ENCODE peak calls at places on chromosomes 1 and 21, in eight cellular contexts. One of them, this sample, is unnamed.

GRCh38 chr1:116471241-116471640 is 98.2 kb downstream of the ATP1A1 start:
- DNase-seq in choroid plexus epithelial cell: no peak
- DNase-seq in pancreas: no peak
- DNase-seq in uterus: no peak
- DNase-seq in left lung: no peak
- DNase-seq in GM13976: no peak
- DNase-seq in PC-3: no peak
- DNase-seq in tibial artery: no peak
- DNase-seq in this sample: no peak

GRCh38 chr1:62386351-62387121 is 50.3 kb upstream of the USP1 start:
- DNase-seq in choroid plexus epithelial cell: peak; percentile 39
- DNase-seq in GM13976: no peak
- DNase-seq in tibial artery: no peak
- DNase-seq in PC-3: no peak
- DNase-seq in pancreas: no peak
- DNase-seq in uterus: no peak
- DNase-seq in left lung: no peak
- DNase-seq in this sample: no peak

GRCh38 chr1:236156512-236157208 is 14.3 kb downstream of the GPR137B start:
- DNase-seq in left lung: peak; percentile 47
- DNase-seq in pancreas: no peak
- DNase-seq in uterus: no peak
- DNase-seq in choroid plexus epithelial cell: no peak
- DNase-seq in GM13976: peak; percentile 92
- DNase-seq in PC-3: no peak
- DNase-seq in tibial artery: no peak
- DNase-seq in this sample: no peak

GRCh38 chr1:2356911-2357845 is 34.2 kb downstream of the MORN1 start:
- DNase-seq in tibial artery: peak; percentile 60
- DNase-seq in GM13976: no peak
- DNase-seq in left lung: no peak
- DNase-seq in pancreas: peak; percentile 43
- DNase-seq in uterus: no peak
- DNase-seq in choroid plexus epithelial cell: no peak
- DNase-seq in PC-3: no peak
- DNase-seq in this sample: no peak

GRCh38 chr21:31395268-31395667 is 51.2 kb upstream of the TIAM1 start:
- DNase-seq in tibial artery: no peak
- DNase-seq in uterus: no peak
- DNase-seq in GM13976: no peak
- DNase-seq in PC-3: no peak
- DNase-seq in choroid plexus epithelial cell: no peak
- DNase-seq in left lung: no peak
- DNase-seq in pancreas: no peak
- DNase-seq in this sample: no peak

GRCh38 chr1:245969274-245969673 is 537.8 kb downstream of the SMYD3 start:
- DNase-seq in choroid plexus epithelial cell: peak; percentile 90
- DNase-seq in tibial artery: no peak
- DNase-seq in PC-3: peak; percentile 87
- DNase-seq in left lung: no peak
- DNase-seq in uterus: no peak
- DNase-seq in pancreas: no peak
- DNase-seq in GM13976: no peak
- DNase-seq in this sample: no peak

GRCh38 chr21:45931397-45931969 is 50.1 kb upstream of the COL6A1 start:
- DNase-seq in PC-3: no peak
- DNase-seq in pancreas: no peak
- DNase-seq in tibial artery: no peak
- DNase-seq in left lung: no peak
- DNase-seq in GM13976: no peak
- DNase-seq in choroid plexus epithelial cell: no peak
- DNase-seq in uterus: no peak
- DNase-seq in this sample: no peak

GRCh38 chr1:27350673-27351540 is 9.1 kb downstream of the SYTL1 start:
- DNase-seq in PC-3: no peak
- DNase-seq in tibial artery: no peak
- DNase-seq in choroid plexus epithelial cell: peak; percentile 41
- DNase-seq in GM13976: no peak
- DNase-seq in left lung: peak; percentile 66
- DNase-seq in uterus: no peak
- DNase-seq in pancreas: no peak
- DNase-seq in this sample: no peak

GRCh38 chr1:152110860-152111514 is 4.3 kb downstream of the TCHH start:
- DNase-seq in pancreas: peak; percentile 73
- DNase-seq in tibial artery: no peak
- DNase-seq in left lung: peak; percentile 42
- DNase-seq in GM13976: peak; percentile 46
- DNase-seq in PC-3: peak; percentile 50
- DNase-seq in uterus: no peak
- DNase-seq in choroid plexus epithelial cell: peak; percentile 60
- DNase-seq in this sample: no peak

DNA sequence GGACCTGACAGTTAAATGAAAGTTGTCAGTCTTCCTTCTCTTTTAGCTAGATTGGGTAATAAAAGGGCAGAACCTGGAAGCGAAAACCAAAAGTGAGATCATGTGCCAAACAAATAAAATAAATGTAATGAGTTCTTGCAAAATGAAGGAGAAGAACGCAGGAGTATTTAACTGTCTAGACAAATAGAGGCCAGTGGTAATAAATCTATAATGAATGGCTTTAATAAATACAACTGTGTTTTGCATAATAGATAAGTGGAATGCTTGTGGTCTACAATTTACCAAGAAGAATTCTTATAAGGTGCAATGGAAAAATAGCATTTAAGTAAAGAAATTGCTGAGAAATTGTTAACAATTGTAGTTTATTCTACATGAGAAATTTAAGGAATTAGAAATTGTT is 180.2 kb upstream of the NEGR1 start:
- DNase-seq in uterus: no peak
- DNase-seq in GM13976: no peak
- DNase-seq in PC-3: no peak
- DNase-seq in tibial artery: no peak
- DNase-seq in left lung: no peak
- DNase-seq in pancreas: no peak
- DNase-seq in choroid plexus epithelial cell: no peak
- DNase-seq in this sample: no peak
- TF ChIP-seq CTCF in uterus: no peak
- TF ChIP-seq CTCF in GM13976: no peak
- TF ChIP-seq CTCF in PC-3: no peak
- TF ChIP-seq CTCF in tibial artery: no peak
- TF ChIP-seq CTCF in left lung: no peak
- TF ChIP-seq CTCF in pancreas: no peak
- TF ChIP-seq CTCF in choroid plexus epithelial cell: no peak
- TF ChIP-seq CTCF in this sample: no peak

GRCh38 chr1:228457396-228458176 is 29.6 kb upstream of the RNF187 start:
- DNase-seq in choroid plexus epithelial cell: peak; percentile 99
- DNase-seq in left lung: peak; percentile 82
- DNase-seq in pancreas: peak; percentile 79
- DNase-seq in GM13976: peak; percentile 92
- DNase-seq in uterus: peak; percentile 87
- DNase-seq in tibial artery: peak; percentile 86
- DNase-seq in PC-3: peak; percentile 100
- DNase-seq in this sample: peak; percentile 89
- TF ChIP-seq CTCF in choroid plexus epithelial cell: peak; percentile 42
- TF ChIP-seq CTCF in left lung: no peak
- TF ChIP-seq CTCF in pancreas: no peak
- TF ChIP-seq CTCF in GM13976: peak; percentile 20
- TF ChIP-seq CTCF in uterus: no peak
- TF ChIP-seq CTCF in tibial artery: peak; percentile 11
- TF ChIP-seq CTCF in PC-3: peak; percentile 56
- TF ChIP-seq CTCF in this sample: peak; percentile 58

GRCh38 chr1:215517441-215517891 is 49.6 kb upstream of the KCTD3 start:
- DNase-seq in GM13976: no peak
- DNase-seq in left lung: no peak
- DNase-seq in PC-3: peak; percentile 93
- DNase-seq in tibial artery: no peak
- DNase-seq in choroid plexus epithelial cell: peak; percentile 74
- DNase-seq in uterus: no peak
- DNase-seq in pancreas: no peak
- DNase-seq in this sample: no peak
- TF ChIP-seq CTCF in GM13976: no peak
- TF ChIP-seq CTCF in left lung: no peak
- TF ChIP-seq CTCF in PC-3: peak; percentile 99
- TF ChIP-seq CTCF in tibial artery: no peak
- TF ChIP-seq CTCF in choroid plexus epithelial cell: peak; percentile 52
- TF ChIP-seq CTCF in uterus: no peak
- TF ChIP-seq CTCF in pancreas: no peak
- TF ChIP-seq CTCF in this sample: peak; percentile 53

DNA sequence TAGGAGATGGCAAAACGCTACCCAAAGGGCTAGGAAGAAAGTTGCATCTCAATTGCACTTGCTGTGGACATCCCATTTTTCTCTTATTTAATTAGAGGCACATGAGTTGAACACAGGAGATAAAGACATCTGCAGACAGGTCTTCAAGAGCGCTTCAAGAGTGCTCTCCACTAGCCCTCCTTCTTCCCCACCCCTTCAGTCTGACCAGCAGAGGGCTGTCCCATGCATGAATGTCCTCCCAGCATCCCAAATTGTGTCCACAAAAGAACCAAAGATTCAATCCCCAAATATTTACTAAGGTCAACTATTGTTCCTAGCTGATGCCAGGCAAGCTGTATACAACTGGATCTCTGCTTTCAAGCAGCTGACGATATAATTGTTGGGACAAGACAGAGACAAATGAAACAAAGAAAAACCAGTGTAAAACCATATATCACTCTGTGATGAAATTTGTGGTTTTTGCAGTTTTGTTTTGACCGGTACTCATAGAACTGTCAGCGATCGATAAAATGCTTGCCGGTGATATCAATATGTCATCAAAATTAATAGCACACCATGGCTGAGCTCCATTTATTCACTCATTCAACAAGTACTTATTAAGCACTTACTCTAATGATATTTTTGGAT is 174.2 kb downstream of the TNR start:
- DNase-seq in tibial artery: no peak
- DNase-seq in uterus: no peak
- DNase-seq in choroid plexus epithelial cell: no peak
- DNase-seq in GM13976: no peak
- DNase-seq in pancreas: no peak
- DNase-seq in PC-3: no peak
- DNase-seq in left lung: no peak
- DNase-seq in this sample: no peak
- TF ChIP-seq CTCF in tibial artery: no peak
- TF ChIP-seq CTCF in uterus: no peak
- TF ChIP-seq CTCF in choroid plexus epithelial cell: no peak
- TF ChIP-seq CTCF in GM13976: no peak
- TF ChIP-seq CTCF in pancreas: no peak
- TF ChIP-seq CTCF in PC-3: no peak
- TF ChIP-seq CTCF in left lung: no peak
- TF ChIP-seq CTCF in this sample: no peak

GRCh38 chr1:70737125-70737524 is 310.5 kb downstream of the PTGER3 start:
- DNase-seq in left lung: no peak
- DNase-seq in choroid plexus epithelial cell: no peak
- DNase-seq in PC-3: no peak
- DNase-seq in uterus: no peak
- DNase-seq in pancreas: no peak
- DNase-seq in tibial artery: no peak
- DNase-seq in GM13976: no peak
- DNase-seq in this sample: no peak
- TF ChIP-seq CTCF in left lung: no peak
- TF ChIP-seq CTCF in choroid plexus epithelial cell: no peak
- TF ChIP-seq CTCF in PC-3: no peak
- TF ChIP-seq CTCF in uterus: no peak
- TF ChIP-seq CTCF in pancreas: no peak
- TF ChIP-seq CTCF in tibial artery: no peak
- TF ChIP-seq CTCF in GM13976: no peak
- TF ChIP-seq CTCF in this sample: no peak

GRCh38 chr1:21509351-21510112 is at the start of gene ALPL:
- DNase-seq in pancreas: peak; percentile 59
- DNase-seq in choroid plexus epithelial cell: no peak
- DNase-seq in PC-3: no peak
- DNase-seq in left lung: no peak
- DNase-seq in uterus: no peak
- DNase-seq in tibial artery: no peak
- DNase-seq in GM13976: no peak
- DNase-seq in this sample: no peak

GRCh38 chr1:21511579-21512522 is 2.6 kb downstream of the ALPL start:
- DNase-seq in pancreas: no peak
- DNase-seq in uterus: no peak
- DNase-seq in tibial artery: peak; percentile 81
- DNase-seq in GM13976: no peak
- DNase-seq in choroid plexus epithelial cell: peak; percentile 99
- DNase-seq in left lung: peak; percentile 80
- DNase-seq in PC-3: no peak
- DNase-seq in this sample: no peak

GRCh38 chr1:21508580-21509350 is 458 bp upstream of the ALPL start:
- DNase-seq in GM13976: peak; percentile 91
- DNase-seq in PC-3: peak; percentile 63
- DNase-seq in left lung: peak; percentile 73
- DNase-seq in pancreas: peak; percentile 95
- DNase-seq in uterus: no peak
- DNase-seq in choroid plexus epithelial cell: peak; percentile 48
- DNase-seq in tibial artery: no peak
- DNase-seq in this sample: peak; percentile 91

GRCh38 chr1:21510113-21510493 is 880 bp downstream of the ALPL start:
- DNase-seq in PC-3: no peak
- DNase-seq in left lung: no peak
- DNase-seq in tibial artery: no peak
- DNase-seq in GM13976: no peak
- DNase-seq in pancreas: no peak
- DNase-seq in choroid plexus epithelial cell: no peak
- DNase-seq in uterus: no peak
- DNase-seq in this sample: no peak

DNA sequence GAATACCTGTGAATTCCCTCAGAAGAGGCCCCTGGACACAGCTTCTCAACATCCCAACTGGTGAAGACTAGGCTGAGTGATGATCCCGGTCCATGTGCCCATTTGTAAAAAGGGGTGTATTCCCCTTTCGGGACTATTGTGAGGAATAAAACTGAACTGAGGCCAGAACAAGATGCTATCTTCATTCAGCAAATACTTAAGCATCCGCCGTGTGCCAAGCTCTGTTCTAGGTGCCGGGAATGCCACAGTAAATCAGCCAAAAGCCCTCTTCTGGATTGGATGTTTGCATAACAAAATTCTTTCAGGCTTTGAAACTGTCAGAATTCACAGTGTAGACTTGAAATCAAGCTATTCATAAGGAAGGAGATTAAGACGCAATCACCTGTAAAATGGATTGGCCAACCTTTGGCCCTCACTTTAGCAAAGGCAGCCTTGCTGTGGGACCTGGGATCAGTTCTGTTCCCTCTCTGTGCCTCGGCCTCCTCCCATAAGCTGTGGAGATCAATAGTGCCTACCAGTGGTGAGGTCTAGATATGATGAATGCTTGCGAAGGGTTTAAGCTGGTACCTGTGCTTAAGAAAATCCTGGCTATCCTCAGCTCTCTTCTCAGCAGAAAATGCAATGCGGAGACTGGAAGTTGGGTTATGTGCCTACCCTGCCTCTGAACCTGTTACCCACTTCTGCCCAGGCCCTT is 1.8 kb downstream of the ALPL start:
- DNase-seq in left lung: no peak
- DNase-seq in uterus: no peak
- DNase-seq in GM13976: no peak
- DNase-seq in pancreas: no peak
- DNase-seq in PC-3: no peak
- DNase-seq in tibial artery: no peak
- DNase-seq in choroid plexus epithelial cell: no peak
- DNase-seq in this sample: no peak
- TF ChIP-seq CTCF in left lung: no peak
- TF ChIP-seq CTCF in uterus: no peak
- TF ChIP-seq CTCF in GM13976: no peak
- TF ChIP-seq CTCF in pancreas: no peak
- TF ChIP-seq CTCF in PC-3: peak; percentile 42
- TF ChIP-seq CTCF in tibial artery: no peak
- TF ChIP-seq CTCF in choroid plexus epithelial cell: peak; percentile 18
- TF ChIP-seq CTCF in this sample: no peak

GRCh38 chr1:207893737-207894582 is 17.0 kb downstream of the CD34 start:
- DNase-seq in PC-3: peak; percentile 22
- DNase-seq in uterus: no peak
- DNase-seq in pancreas: no peak
- DNase-seq in choroid plexus epithelial cell: no peak
- DNase-seq in left lung: no peak
- DNase-seq in GM13976: no peak
- DNase-seq in tibial artery: no peak
- DNase-seq in this sample: no peak
- TF ChIP-seq CTCF in PC-3: no peak
- TF ChIP-seq CTCF in uterus: no peak
- TF ChIP-seq CTCF in pancreas: no peak
- TF ChIP-seq CTCF in choroid plexus epithelial cell: no peak
- TF ChIP-seq CTCF in left lung: no peak
- TF ChIP-seq CTCF in GM13976: no peak
- TF ChIP-seq CTCF in tibial artery: no peak
- TF ChIP-seq CTCF in this sample: no peak